ENCODE peak calls at places on chromosomes 1 and 21, in four cellular contexts. G is HepG2, M is A549, O is erythroblast. Q is an unnamed sample.

GRCh38 chr1:19861034-19861433 is 21.2 kb upstream of the OTUD3 start:
- DNase-seq in G (no peak), M (no peak), O (no peak), Q (no peak)

GRCh38 chr1:221174598-221174997 is 295.4 kb downstream of the HLX start:
- DNase-seq in G (no peak), M (no peak), O (no peak), Q (no peak)

GRCh38 chr1:193799948-193800690 is 613.7 kb upstream of the B3GALT2 start:
- DNase-seq in G (no peak), M (no peak), O (no peak), Q (no peak)

GRCh38 chr21:46667191-46667734 is 31.8 kb downstream of the PRMT2 start:
- DNase-seq in G (peak; percentile 16), M (peak; percentile 45), O (no peak), Q (no peak)

GRCh38 chr21:33380483-33380998 is 22.7 kb upstream of the IFNGR2 start:
- DNase-seq in G (peak; percentile 75), M (peak; percentile 95), O (peak; percentile 72), Q (peak; percentile 88)

GRCh38 chr1:9111957-9112356 is 16.9 kb downstream of the GPR157 start:
- DNase-seq in G (peak; percentile 27), M (no peak), O (no peak), Q (no peak)

GRCh38 chr21:43815107-43815742 is 25.8 kb downstream of the RRP1 start:
- DNase-seq in G (no peak), M (no peak), O (peak; percentile 26), Q (no peak)

GRCh38 chr21:41630249-41630648 is 122.3 kb upstream of the TMPRSS2 start:
- DNase-seq in G (no peak), M (peak; percentile 98), O (no peak), Q (no peak)

GRCh38 chr1:41322101-41322661 is 39.1 kb upstream of the FOXO6 start:
- DNase-seq in G (no peak), M (no peak), O (no peak), Q (no peak)

GRCh38 chr1:207221934-207222351 is 99.5 kb upstream of the CD55 start:
- DNase-seq in G (no peak), M (no peak), O (no peak), Q (no peak)

GRCh38 chr1:29959356-29959755 is 723.0 kb downstream of the PTPRU start:
- DNase-seq in G (no peak), M (no peak), O (no peak), Q (no peak)

GRCh38 chr21:14737922-14738321 is 191.8 kb upstream of the SAMSN1 start:
- DNase-seq in G (peak; percentile 70), M (peak; percentile 63), O (peak; percentile 81), Q (peak; percentile 43)

GRCh38 chr1:84998642-84999280 is 1.8 kb upstream of the MCOLN2 start:
- DNase-seq in G (no peak), M (no peak), O (no peak), Q (peak; percentile 76)

GRCh38 chr1:231188072-231188471 is 26.2 kb downstream of the TRIM67 start:
- DNase-seq in G (no peak), M (no peak), O (no peak), Q (no peak)

GRCh38 chr1:225897595-225898514 is 8.9 kb upstream of the LEFTY1 start:
- DNase-seq in G (peak; percentile 19), M (no peak), O (no peak), Q (peak; percentile 78)

GRCh38 chr1:78712467-78712866 is 62.8 kb downstream of the IFI44 start:
- DNase-seq in G (no peak), M (no peak), O (no peak), Q (no peak)

GRCh38 chr21:29647353-29647781 is 292.4 kb downstream of the GRIK1 start:
- DNase-seq in G (no peak), M (no peak), O (peak; percentile 50), Q (no peak)

GRCh38 chr1:166594646-166595045 is 244.6 kb upstream of the POGK start:
- DNase-seq in G (no peak), M (no peak), O (no peak), Q (no peak)

GRCh38 chr1:36829066-36829465 is 205.2 kb downstream of the GRIK3 start:
- DNase-seq in G (no peak), M (no peak), O (no peak), Q (no peak)

GRCh38 chr21:45460611-45461368 is 55.8 kb downstream of the COL18A1 start:
- DNase-seq in G (peak; percentile 55), M (peak; percentile 41), O (no peak), Q (no peak)

GRCh38 chr1:98749152-98749756 is 87.7 kb downstream of the SNX7 start:
- DNase-seq in G (no peak), M (peak; percentile 2), O (peak; percentile 4), Q (no peak)

GRCh38 chr1:26351591-26352337 is 2.2 kb downstream of the CRYBG2 start:
- DNase-seq in G (peak; percentile 97), M (peak; percentile 78), O (no peak), Q (peak; percentile 73)

GRCh38 chr1:15543589-15544568 is 17.2 kb downstream of the DNAJC16 start:
- DNase-seq in G (no peak), M (no peak), O (peak; percentile 88), Q (no peak)

GRCh38 chr1:116268211-116268610 is 104.8 kb upstream of the ATP1A1 start:
- DNase-seq in G (no peak), M (peak; percentile 53), O (peak; percentile 68), Q (no peak)

GRCh38 chr1:178254433-178254832 is 160.5 kb downstream of the RASAL2 start:
- DNase-seq in G (no peak), M (no peak), O (no peak), Q (no peak)

GRCh38 chr1:32825181-32825580 is 7.7 kb downstream of the S100PBP start:
- DNase-seq in G (no peak), M (no peak), O (no peak), Q (no peak)

GRCh38 chr1:48036693-48037386 is 39.7 kb upstream of the TRABD2B start:
- DNase-seq in G (no peak), M (no peak), O (no peak), Q (no peak)

GRCh38 chr1:7454052-7454815 is 316.9 kb upstream of the VAMP3 start:
- DNase-seq in G (no peak), M (peak; percentile 31), O (no peak), Q (no peak)

GRCh38 chr1:175826705-175827104 is 83.3 kb upstream of the TNR start:
- DNase-seq in G (no peak), M (no peak), O (no peak), Q (no peak)

GRCh38 chr1:73673980-73674379 is 524.0 kb downstream of the LRRIQ3 start:
- DNase-seq in G (no peak), M (no peak), O (no peak), Q (no peak)

GRCh38 chr1:64013395-64013794 is 190.0 kb upstream of the UBE2U start:
- DNase-seq in G (no peak), M (no peak), O (no peak), Q (no peak)

GRCh38 chr1:203692565-203693470 is 66.2 kb downstream of the ATP2B4 start:
- DNase-seq in G (no peak), M (peak; percentile 82), O (peak; percentile 95), Q (peak; percentile 32)

GRCh38 chr1:216221260-216221700 is 202.0 kb downstream of the USH2A start:
- DNase-seq in G (peak; percentile 61), M (peak; percentile 66), O (peak; percentile 58), Q (no peak)

GRCh38 chr1:55375617-55376258 is 160.6 kb upstream of the USP24 start:
- DNase-seq in G (peak; percentile 34), M (peak; percentile 49), O (peak; percentile 73), Q (peak; percentile 50)

GRCh38 chr1:90348934-90349333 is 354.0 kb downstream of the ZNF326 start:
- DNase-seq in G (no peak), M (no peak), O (no peak), Q (no peak)

GRCh38 chr1:78716186-78716585 is 66.6 kb downstream of the IFI44 start:
- DNase-seq in G (no peak), M (no peak), O (no peak), Q (no peak)

GRCh38 chr1:230568008-230568407 is 74.3 kb upstream of the COG2 start:
- DNase-seq in G (peak; percentile 24), M (peak; percentile 29), O (no peak), Q (no peak)

GRCh38 chr1:238023137-238023536 is 132.4 kb upstream of the ZP4 start:
- DNase-seq in G (no peak), M (no peak), O (no peak), Q (no peak)

DNA sequence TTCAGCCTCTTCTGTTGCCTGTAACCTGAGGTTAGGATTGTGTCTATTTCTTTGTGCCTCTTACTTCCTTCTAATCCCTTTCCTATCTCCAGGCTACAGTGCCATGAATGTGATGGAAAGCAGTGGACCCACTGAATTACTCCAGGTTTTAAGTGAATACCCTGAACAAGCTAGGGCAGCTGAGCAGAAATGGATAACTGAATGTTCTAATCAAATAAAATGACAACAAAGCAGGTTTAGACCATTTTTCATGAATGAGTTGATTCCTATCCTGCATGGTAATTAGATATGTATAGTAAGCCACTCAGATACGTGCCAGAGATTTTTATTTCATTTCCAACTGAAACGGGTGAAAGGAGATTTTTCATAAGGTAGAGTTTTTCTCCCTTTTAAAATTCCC is 127.5 kb upstream of the ZP4 start:
- DNase-seq in G (no peak), M (no peak), O (no peak), Q (no peak)
- TF ChIP-seq POLR2A in G (no peak), M (no peak), O (no peak), Q (no peak)

GRCh38 chr1:10796029-10796944 is at the start of gene CASZ1:
- DNase-seq in G (peak; percentile 62), M (peak; percentile 85), O (no peak), Q (peak; percentile 80)
- TF ChIP-seq POLR2A in G (no peak), M (no peak), O (no peak), Q (peak; percentile 88)

GRCh38 chr1:156075775-156076204 is 6.5 kb downstream of the MEX3A start:
- DNase-seq in G (no peak), M (no peak), O (no peak), Q (no peak)
- TF ChIP-seq POLR2A in G (no peak), M (no peak), O (no peak), Q (no peak)

DNA sequence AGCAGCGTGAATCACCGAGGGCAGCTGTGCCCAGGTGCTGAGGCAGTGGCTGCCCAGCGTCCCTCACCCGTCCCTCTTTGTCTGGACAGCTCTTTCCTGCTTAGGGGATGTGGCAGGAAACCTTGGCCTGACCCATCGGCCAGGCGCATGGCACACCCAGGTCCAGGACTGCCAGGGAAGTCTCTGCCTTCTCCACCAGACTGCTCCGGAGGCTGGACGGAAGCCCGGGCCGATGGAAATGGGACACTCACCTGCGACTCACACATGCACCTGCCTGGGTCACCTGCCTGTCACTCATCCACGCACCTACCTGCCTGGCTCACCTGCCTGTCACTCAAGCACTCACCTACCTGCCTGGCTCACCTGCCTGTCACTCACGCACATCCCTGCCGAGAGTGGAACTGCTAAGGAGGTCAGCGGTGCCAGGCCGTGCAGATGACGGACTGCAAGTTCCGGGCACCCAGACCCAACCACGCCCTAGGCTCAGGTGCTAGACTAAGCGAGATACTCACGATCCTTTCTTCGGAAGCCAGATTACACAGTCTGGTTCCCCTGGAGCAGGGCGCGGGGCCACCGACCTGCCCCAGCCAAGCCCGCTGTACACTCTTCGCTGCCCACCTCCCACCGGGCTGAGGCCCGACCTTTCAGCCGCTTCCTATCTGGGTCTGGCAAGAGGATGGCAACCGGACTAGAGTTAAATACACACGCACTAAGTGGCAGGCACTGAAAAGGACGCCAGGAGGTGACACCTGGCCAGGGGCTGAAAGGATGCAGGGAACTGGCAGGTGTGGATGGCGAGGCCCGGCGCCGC is 1.1 kb downstream of the UBE2J2 start:
- DNase-seq in G (no peak), M (no peak), O (no peak), Q (no peak)
- TF ChIP-seq POLR2A in G (no peak), M (no peak), O (no peak), Q (peak; percentile 84)